ENCODE peak calls at places on chromosomes 1 and 21, in eight cellular contexts. S, V, M, U, B, N, G and Y are unnamed samples. For H3K9me3 and H3K4me1, the result is how much of the 10 kb centered on the place peaks cover.

GRCh38 chr21:46046471-46046870 is 51.4 kb upstream of the COL6A2 start:
- DNase-seq in B (no peak), V (no peak), M (no peak), S (peak), G (no peak), U (no peak), N (no peak), Y (no peak)

GRCh38 chr1:7784492-7785071 is 491 bp downstream of the PER3 start:
- DNase-seq in U (peak), M (no peak), N (peak), S (peak), B (no peak), G (no peak), V (peak), Y (no peak)

GRCh38 chr1:8905582-8906191 is 27.2 kb upstream of the ENO1 start:
- DNase-seq in B (no peak), S (no peak), U (no peak), V (peak), G (no peak), N (no peak), M (peak), Y (no peak)

GRCh38 chr21:36035381-36035791 is 24.9 kb downstream of the SETD4 start:
- DNase-seq in M (no peak), B (no peak), V (no peak), G (no peak), N (no peak), S (no peak), U (no peak), Y (no peak)

GRCh38 chr1:89271616-89272015 is 1.0 kb downstream of the GBP5 start:
- DNase-seq in S (no peak), B (no peak), G (peak), V (peak), U (no peak), M (peak), N (no peak), Y (no peak)

GRCh38 chr1:64302971-64303370 is 99.5 kb downstream of the UBE2U start:
- DNase-seq in V (peak), G (peak), U (no peak), B (no peak), N (no peak), M (peak), S (no peak), Y (no peak)

GRCh38 chr1:209162651-209163050 is 420.9 kb upstream of the CAMK1G start:
- DNase-seq in M (no peak), U (no peak), S (peak), V (no peak), N (no peak), G (no peak), B (no peak), Y (no peak)

GRCh38 chr1:93816970-93817738 is 61.9 kb downstream of the DNTTIP2 start:
- DNase-seq in S (peak), N (no peak), U (no peak), B (peak), G (peak), M (no peak), V (peak), Y (no peak)

GRCh38 chr1:174314433-174314832 is 133.3 kb upstream of the GPR52 start:
- DNase-seq in M (no peak), G (no peak), B (no peak), V (no peak), N (no peak), U (no peak), S (no peak), Y (no peak)

GRCh38 chr1:153609585-153609907 is 3.4 kb downstream of the S100A16 start:
- DNase-seq in B (no peak), N (no peak), V (no peak), U (no peak), M (no peak), G (no peak), S (no peak), Y (no peak)

GRCh38 chr1:153606194-153606593 is 6.7 kb downstream of the S100A16 start:
- DNase-seq in N (no peak), M (no peak), B (no peak), G (no peak), U (no peak), V (no peak), S (peak), Y (no peak)

GRCh38 chr1:153608089-153608672 is 4.8 kb downstream of the S100A16 start:
- DNase-seq in S (no peak), M (peak), U (no peak), G (no peak), B (no peak), N (no peak), V (no peak), Y (no peak)

GRCh38 chr1:153608742-153609584 is 4.0 kb downstream of the S100A16 start:
- DNase-seq in S (peak), G (peak), V (peak), N (peak), U (peak), B (no peak), M (peak), Y (no peak)

DNA sequence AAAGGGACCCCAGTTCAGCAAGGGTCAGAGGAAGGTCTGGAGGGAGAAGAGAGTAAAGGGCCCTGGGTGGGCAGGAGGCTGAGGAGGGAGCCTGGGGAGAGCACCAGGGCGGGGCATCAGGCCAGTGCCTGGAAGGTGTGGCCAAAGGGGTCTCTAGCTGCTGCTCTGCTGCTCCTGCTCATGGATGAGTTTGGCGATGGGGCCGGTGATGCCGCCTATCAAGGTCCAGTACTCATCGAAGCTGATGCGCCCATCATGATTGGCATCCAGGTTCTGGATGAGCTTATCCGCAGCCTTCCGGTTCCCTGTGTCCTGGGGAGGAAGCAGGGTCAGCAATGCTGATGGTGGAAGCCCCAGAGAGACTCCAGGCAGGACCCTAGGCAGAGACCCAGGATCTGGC is 5.6 kb downstream of the S100A16 start:
- DNase-seq in U (no peak), S (no peak), M (no peak), B (no peak), N (no peak), V (no peak), G (no peak), Y (no peak)
- H3K27ac ChIP-seq in U (peak), S (peak), M (peak), B (no peak), N (peak), V (no peak), G (no peak), Y (no peak)

DNA sequence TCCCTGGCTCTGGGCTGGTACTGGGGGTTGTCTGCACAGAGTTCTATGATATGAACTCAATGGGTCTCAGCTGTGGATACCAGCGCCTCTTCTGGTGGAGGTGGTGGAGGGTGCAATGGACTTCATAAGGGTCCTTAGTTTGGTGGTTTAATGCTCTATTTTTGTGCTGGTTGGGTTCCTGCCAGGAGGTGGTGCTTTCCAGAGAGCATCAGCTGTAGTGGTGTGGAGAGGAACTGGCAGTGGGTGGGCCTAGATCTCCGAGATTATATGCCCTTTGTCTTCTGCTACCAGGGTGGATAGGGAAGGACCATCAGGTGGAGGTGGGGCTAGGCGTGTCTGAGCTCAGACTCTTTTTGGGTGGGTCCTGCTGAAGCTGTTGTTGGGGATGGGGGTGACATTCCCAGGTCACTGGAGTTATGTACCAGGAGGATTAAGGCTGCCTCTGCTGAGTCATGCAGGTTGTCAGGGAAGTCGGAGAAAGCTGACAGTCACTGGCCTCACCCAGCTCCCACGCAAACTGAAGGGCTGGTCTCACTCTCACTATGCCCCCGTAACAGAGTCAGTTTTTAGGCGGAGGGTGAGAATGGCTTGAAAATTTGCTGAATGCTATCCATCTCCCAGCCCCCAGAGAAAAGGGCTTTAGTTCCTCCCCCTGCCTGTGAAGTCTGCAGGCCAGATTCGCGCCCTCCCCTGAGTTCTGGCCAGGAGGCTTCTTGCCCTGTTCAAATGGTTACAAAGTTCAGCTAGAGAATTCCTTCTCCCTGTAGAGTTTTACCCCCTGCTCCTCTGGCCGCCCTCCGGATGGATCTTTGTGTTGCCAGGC is 902.9 kb downstream of the LTN1 start:
- DNase-seq in U (peak), S (no peak), N (no peak), G (no peak), V (no peak), M (peak), B (no peak), Y (no peak)
- H3K9me3 ChIP-seq in U (under half), S (under half), N (under half), G (under half), V (under half), M (under half), B (under half), Y (under half)

GRCh38 chr1:117616967-117617366 is 11.1 kb downstream of the TENT5C start:
- DNase-seq in U (no peak), M (no peak), N (no peak), V (no peak), S (no peak), B (no peak), G (no peak), Y (no peak)
- H3K4me1 ChIP-seq in U (under half), M (under half), N (under half), V (under half), S (under half), B (half or more), G (under half), Y (half or more)

GRCh38 chr1:229086091-229086490 is 184.8 kb upstream of the RAB4A start:
- DNase-seq in N (no peak), B (no peak), V (peak), U (no peak), M (no peak), G (no peak), S (no peak), Y (no peak)
- H3K27ac ChIP-seq in N (no peak), B (no peak), V (no peak), U (no peak), M (no peak), G (no peak), S (peak), Y (no peak)

GRCh38 chr1:247047260-247047659 is 31.4 kb downstream of the ZNF670 start:
- DNase-seq in M (no peak), N (no peak), G (no peak), B (no peak), V (no peak), S (no peak), U (no peak), Y (no peak)
- H3K9me3 ChIP-seq in M (half or more), N (under half), G (under half), B (half or more), V (under half), S (half or more), U (under half), Y (half or more)

GRCh38 chr21:41583274-41583790 is 75.4 kb upstream of the TMPRSS2 start:
- DNase-seq in S (no peak), B (no peak), U (no peak), V (no peak), M (peak), N (no peak), G (peak), Y (no peak)

GRCh38 chr21:41582298-41582840 is 74.4 kb upstream of the TMPRSS2 start:
- DNase-seq in N (no peak), V (no peak), U (no peak), M (no peak), B (no peak), S (no peak), G (no peak), Y (no peak)

GRCh38 chr21:41580758-41581554 is 73.0 kb upstream of the TMPRSS2 start:
- DNase-seq in V (no peak), M (peak), S (no peak), U (no peak), B (no peak), N (peak), G (no peak), Y (no peak)

GRCh38 chr21:41582866-41583265 is 74.9 kb upstream of the TMPRSS2 start:
- DNase-seq in S (no peak), G (no peak), M (no peak), U (no peak), N (no peak), B (no peak), V (no peak), Y (no peak)

DNA sequence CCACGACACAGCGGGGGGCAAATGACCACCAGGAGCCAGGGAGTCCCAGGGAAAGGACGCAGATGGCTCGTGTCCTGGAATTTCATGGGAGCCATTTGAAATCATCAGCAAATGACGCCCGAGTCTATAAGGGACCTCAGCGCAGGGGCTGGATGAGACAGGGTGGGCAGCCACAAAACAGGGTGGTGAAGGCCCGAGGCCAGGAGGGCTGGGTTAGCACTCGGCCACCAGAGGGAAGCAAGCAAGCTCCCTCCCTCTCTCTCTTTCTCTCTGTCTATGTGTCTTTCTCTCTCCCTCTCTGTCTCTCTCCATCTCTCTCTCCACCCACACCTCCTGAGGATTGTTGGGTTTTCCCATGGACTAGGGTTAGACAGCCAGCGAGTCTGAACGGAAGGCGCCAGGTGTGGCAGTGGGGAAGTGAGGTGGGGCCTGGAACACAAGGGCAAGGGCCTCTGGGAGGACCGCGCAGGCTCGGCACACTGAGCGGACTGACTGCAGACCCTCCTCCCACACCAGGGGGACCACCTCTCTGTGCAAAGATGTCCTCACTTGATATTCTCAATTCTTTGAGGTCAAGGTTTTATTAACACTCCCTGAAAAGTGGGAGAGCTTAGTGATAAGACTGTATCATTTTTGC is 73.8 kb upstream of the TMPRSS2 start:
- DNase-seq in G (no peak), U (no peak), V (no peak), S (no peak), B (no peak), N (peak), M (no peak), Y (no peak)
- H3K4me1 ChIP-seq in G (under half), U (under half), V (under half), S (under half), B (under half), N (under half), M (half or more), Y (under half)